ENCODE peak calls at places on chromosomes 12 and 14, in six cellular contexts. C, K, F, M, V and S are unnamed samples.
A peak's percentile ranks its signal among the peaks of the same experiment; 100 is the strongest.

GRCh38 chr12:56114084-56114483 is 2.3 kb upstream of the RPL41 start:
- DNase-seq in C (no peak), K (no peak), F (no peak), M (no peak), V (no peak), S (no peak)

GRCh38 chr12:39935275-39935674 is 170.6 kb downstream of the SLC2A13 start:
- DNase-seq in C (no peak), K (no peak), F (peak; percentile 62), M (peak; percentile 64), V (no peak), S (peak; percentile 44)

GRCh38 chr12:64610660-64611429 is 550 bp downstream of the RASSF3 start:
- DNase-seq in C (peak; percentile 58), K (no peak), F (peak; percentile 37), M (peak; percentile 58), V (no peak), S (peak; percentile 47)

GRCh38 chr12:109695961-109696461 is 17.6 kb upstream of the FAM222A start:
- DNase-seq in C (no peak), K (no peak), F (no peak), M (no peak), V (no peak), S (no peak)

GRCh38 chr14:103134919-103135318 is 11.7 kb downstream of the TNFAIP2 start:
- DNase-seq in C (no peak), K (no peak), F (no peak), M (no peak), V (no peak), S (no peak)

GRCh38 chr12:103956515-103957027 is 9.1 kb upstream of the TDG start:
- DNase-seq in C (peak; percentile 7), K (peak; percentile 76), F (no peak), M (no peak), V (no peak), S (no peak)

GRCh38 chr14:69716483-69717187 is 50.3 kb upstream of the SRSF5 start:
- DNase-seq in C (no peak), K (no peak), F (peak; percentile 91), M (peak; percentile 98), V (peak; percentile 86), S (peak; percentile 65)

GRCh38 chr14:76644875-76645518 is 116.3 kb upstream of the VASH1 start:
- DNase-seq in C (no peak), K (no peak), F (peak; percentile 10), M (peak; percentile 36), V (no peak), S (peak; percentile 51)

GRCh38 chr12:108592033-108592909 is 5.6 kb downstream of the TMEM119 start:
- DNase-seq in C (no peak), K (no peak), F (no peak), M (no peak), V (no peak), S (no peak)

GRCh38 chr14:38127784-38128183 is 79.9 kb upstream of the SSTR1 start:
- DNase-seq in C (no peak), K (no peak), F (no peak), M (peak; percentile 22), V (no peak), S (no peak)

GRCh38 chr12:26523708-26524150 is 309.3 kb downstream of the ITPR2 start:
- DNase-seq in C (no peak), K (no peak), F (peak; percentile 99), M (peak; percentile 99), V (peak; percentile 75), S (peak; percentile 93)

GRCh38 chr12:24901975-24902461 is 46.9 kb downstream of the BCAT1 start:
- DNase-seq in C (no peak), K (no peak), F (no peak), M (no peak), V (no peak), S (peak; percentile 82)

GRCh38 chr14:52315355-52315718 is 1.2 kb downstream of the PTGER2 start:
- DNase-seq in C (no peak), K (no peak), F (peak; percentile 40), M (no peak), V (no peak), S (no peak)

GRCh38 chr12:503111-503761 is 43.5 kb downstream of the B4GALNT3 start:
- DNase-seq in C (no peak), K (no peak), F (no peak), M (peak; percentile 20), V (no peak), S (no peak)

GRCh38 chr12:47938093-47938492 is 25.3 kb upstream of the TMEM106C start:
- DNase-seq in C (no peak), K (no peak), F (no peak), M (no peak), V (no peak), S (no peak)

GRCh38 chr14:29810657-29811056 is 117.0 kb downstream of the PRKD1 start:
- DNase-seq in C (no peak), K (no peak), F (peak; percentile 65), M (peak; percentile 39), V (no peak), S (peak; percentile 73)

GRCh38 chr12:123269395-123269892 is 2.2 kb downstream of the CDK2AP1 start:
- DNase-seq in C (no peak), K (peak; percentile 43), F (peak; percentile 58), M (peak; percentile 73), V (no peak), S (peak; percentile 72)

GRCh38 chr12:19915392-19916192 is 452.7 kb upstream of the PDE3A start:
- DNase-seq in C (no peak), K (no peak), F (peak; percentile 72), M (peak; percentile 83), V (no peak), S (peak; percentile 78)

GRCh38 chr12:22312336-22312735 is 22.2 kb downstream of the ST8SIA1 start:
- DNase-seq in C (no peak), K (no peak), F (peak; percentile 45), M (peak; percentile 98), V (no peak), S (peak; percentile 66)

GRCh38 chr14:92539875-92540274 is 26.3 kb downstream of the RIN3 start:
- DNase-seq in C (no peak), K (no peak), F (no peak), M (peak; percentile 69), V (no peak), S (peak; percentile 70)

GRCh38 chr12:82625523-82625922 is 61.2 kb upstream of the TMTC2 start:
- DNase-seq in C (no peak), K (no peak), F (no peak), M (no peak), V (no peak), S (no peak)

GRCh38 chr12:46577063-46577776 is 204.6 kb upstream of the SLC38A2 start:
- DNase-seq in C (no peak), K (no peak), F (peak; percentile 12), M (no peak), V (no peak), S (no peak)

GRCh38 chr12:102029148-102029547 is 32.6 kb downstream of the WASHC3 start:
- DNase-seq in C (no peak), K (no peak), F (peak; percentile 54), M (no peak), V (no peak), S (no peak)